ENCODE peak calls at places on chromosome 4, in seven cellular contexts. A, N, T, Q, I, B and X are unnamed samples.
A peak's percentile ranks its signal among the peaks of the same experiment; 100 is the strongest.

GRCh38 chr4:156111706-156112105 is 158.0 kb upstream of the CTSO start:
- DNase-seq in Q (no peak), B (no peak), I (peak; percentile 7), N (no peak), T (no peak), A (no peak), X (peak; percentile 20)

GRCh38 chr4:132284910-132285426 is 864.1 kb upstream of the PCDH10 start:
- DNase-seq in B (no peak), N (no peak), T (no peak), I (no peak), A (no peak), Q (no peak), X (no peak)

GRCh38 chr4:31701256-31701655 is 981.1 kb downstream of the PCDH7 start:
- DNase-seq in A (no peak), B (no peak), N (no peak), Q (no peak), I (no peak), T (no peak), X (no peak)

GRCh38 chr4:146469053-146469452 is 52.7 kb downstream of the SLC10A7 start:
- DNase-seq in I (no peak), B (no peak), N (no peak), T (peak; percentile 9), Q (no peak), A (no peak), X (no peak)

GRCh38 chr4:42363614-42364013 is 33.7 kb upstream of the SHISA3 start:
- DNase-seq in B (no peak), Q (no peak), A (no peak), I (no peak), T (no peak), N (no peak), X (no peak)

GRCh38 chr4:6250235-6250983 is 19.2 kb upstream of the WFS1 start:
- DNase-seq in I (peak; percentile 76), Q (peak; percentile 44), T (peak; percentile 59), A (no peak), B (peak; percentile 65), N (peak; percentile 46), X (no peak)

GRCh38 chr4:25233737-25234389 is at the start of gene PI4K2B:
- DNase-seq in A (peak; percentile 44), N (peak; percentile 76), Q (peak; percentile 61), T (peak; percentile 57), B (peak; percentile 79), I (peak; percentile 94), X (no peak)

GRCh38 chr4:164438321-164438720 is 315.6 kb upstream of the SMIM31 start:
- DNase-seq in N (no peak), T (peak; percentile 1), Q (no peak), I (no peak), A (no peak), B (peak; percentile 55), X (no peak)

GRCh38 chr4:33060873-33061542 is 2340.8 kb downstream of the PCDH7 start:
- DNase-seq in N (peak; percentile 56), B (peak; percentile 61), Q (peak; percentile 43), T (peak; percentile 28), A (peak; percentile 46), I (peak; percentile 46), X (peak; percentile 47)

GRCh38 chr4:112857461-112857860 is 192.0 kb upstream of the ANK2 start:
- DNase-seq in N (no peak), T (peak; percentile 80), Q (peak; percentile 48), I (peak; percentile 16), A (no peak), B (peak; percentile 92), X (no peak)

GRCh38 chr4:96150501-96150900 is 310.6 kb downstream of the PDHA2 start:
- DNase-seq in A (no peak), B (no peak), I (no peak), Q (no peak), N (no peak), T (no peak), X (no peak)

GRCh38 chr4:92263575-92263974 is 40.2 kb upstream of the GRID2 start:
- DNase-seq in I (no peak), A (no peak), T (no peak), B (no peak), Q (no peak), N (no peak), X (no peak)

GRCh38 chr4:1235381-1236102 is 13.4 kb downstream of the CTBP1 start:
- DNase-seq in I (peak; percentile 11), B (no peak), Q (no peak), N (no peak), A (no peak), T (no peak), X (no peak)

GRCh38 chr4:38177035-38177791 is 217.0 kb downstream of the PTTG2 start:
- DNase-seq in B (peak; percentile 67), N (no peak), A (no peak), T (peak; percentile 44), Q (no peak), I (no peak), X (no peak)

GRCh38 chr4:26206339-26206738 is 114.5 kb upstream of the RBPJ start:
- DNase-seq in Q (no peak), N (no peak), B (peak; percentile 95), I (no peak), T (peak; percentile 92), A (no peak), X (no peak)

GRCh38 chr4:95124906-95125504 is 367.2 kb downstream of the BMPR1B start:
- DNase-seq in T (peak; percentile 76), I (peak; percentile 44), B (peak; percentile 81), N (peak; percentile 19), Q (peak; percentile 50), A (peak; percentile 9), X (peak; percentile 17)

GRCh38 chr4:11748169-11748872 is 319.6 kb upstream of the HS3ST1 start:
- DNase-seq in N (no peak), B (peak; percentile 92), T (peak; percentile 87), Q (peak; percentile 97), I (no peak), A (no peak), X (no peak)

GRCh38 chr4:114217150-114217817 is 237.8 kb upstream of the ARSJ start:
- DNase-seq in A (no peak), I (peak; percentile 14), N (no peak), B (no peak), Q (no peak), T (no peak), X (no peak)

GRCh38 chr4:677431-678293 is 3.3 kb downstream of the MYL5 start:
- DNase-seq in N (no peak), A (no peak), T (no peak), Q (no peak), B (no peak), I (no peak), X (no peak)

GRCh38 chr4:26619784-26620183 is 35.9 kb downstream of the TBC1D19 start:
- DNase-seq in Q (no peak), I (no peak), B (peak; percentile 28), N (no peak), T (peak; percentile 77), A (no peak), X (no peak)

GRCh38 chr4:101288365-101289145 is 58.8 kb downstream of the PPP3CA start:
- DNase-seq in B (no peak), I (no peak), Q (no peak), N (no peak), A (no peak), T (peak; percentile 32), X (no peak)

GRCh38 chr4:111066887-111067286 is 444.0 kb upstream of the PITX2 start:
- DNase-seq in T (peak; percentile 39), Q (no peak), A (no peak), B (peak; percentile 42), N (no peak), I (peak; percentile 12), X (no peak)